ENCODE peak calls at places on chromosomes 5 and 9, in six cellular contexts. One of them, this sample, is unnamed.

GRCh38 chr5:138369249-138369648 is 16.8 kb downstream of the KDM3B start:
- DNase-seq in lung: no peak
- DNase-seq in adrenal gland: no peak
- DNase-seq in AG04450: no peak
- DNase-seq in BE2C: no peak
- DNase-seq in chondrocyte: no peak
- DNase-seq in this sample: no peak

GRCh38 chr5:164359931-164360290 is 854.5 kb downstream of the MAT2B start:
- DNase-seq in adrenal gland: no peak
- DNase-seq in lung: no peak
- DNase-seq in AG04450: no peak
- DNase-seq in BE2C: no peak
- DNase-seq in chondrocyte: no peak
- DNase-seq in this sample: no peak

GRCh38 chr9:115653231-115653630 is 500.4 kb upstream of the PAPPA start:
- DNase-seq in lung: no peak
- DNase-seq in adrenal gland: no peak
- DNase-seq in BE2C: no peak
- DNase-seq in AG04450: peak
- DNase-seq in chondrocyte: no peak
- DNase-seq in this sample: no peak

GRCh38 chr5:178304761-178305645 is 72.4 kb upstream of the PHYKPL start:
- DNase-seq in chondrocyte: peak
- DNase-seq in BE2C: no peak
- DNase-seq in AG04450: no peak
- DNase-seq in lung: no peak
- DNase-seq in adrenal gland: no peak
- DNase-seq in this sample: no peak

GRCh38 chr9:131738838-131739191 is 1.1 kb downstream of the RAPGEF1 start:
- DNase-seq in lung: no peak
- DNase-seq in adrenal gland: no peak
- DNase-seq in AG04450: no peak
- DNase-seq in chondrocyte: no peak
- DNase-seq in BE2C: no peak
- DNase-seq in this sample: no peak

GRCh38 chr5:115736690-115737005 is 79.8 kb downstream of the CDO1 start:
- DNase-seq in BE2C: no peak
- DNase-seq in lung: no peak
- DNase-seq in chondrocyte: no peak
- DNase-seq in AG04450: no peak
- DNase-seq in adrenal gland: no peak
- DNase-seq in this sample: no peak

GRCh38 chr9:110835859-110836271 is 167.3 kb downstream of the MUSK start:
- DNase-seq in BE2C: no peak
- DNase-seq in adrenal gland: no peak
- DNase-seq in AG04450: no peak
- DNase-seq in lung: no peak
- DNase-seq in chondrocyte: no peak
- DNase-seq in this sample: no peak

GRCh38 chr9:131727184-131727785 is 12.6 kb downstream of the RAPGEF1 start:
- DNase-seq in adrenal gland: peak
- DNase-seq in BE2C: no peak
- DNase-seq in lung: no peak
- DNase-seq in AG04450: no peak
- DNase-seq in chondrocyte: no peak
- DNase-seq in this sample: no peak

GRCh38 chr5:107948377-107948776 is 277.6 kb upstream of the EFNA5 start:
- DNase-seq in BE2C: peak
- DNase-seq in chondrocyte: no peak
- DNase-seq in AG04450: no peak
- DNase-seq in lung: no peak
- DNase-seq in adrenal gland: no peak
- DNase-seq in this sample: no peak

GRCh38 chr9:99783799-99784198 is 37.9 kb upstream of the NR4A3 start:
- DNase-seq in AG04450: no peak
- DNase-seq in adrenal gland: no peak
- DNase-seq in chondrocyte: no peak
- DNase-seq in lung: no peak
- DNase-seq in BE2C: no peak
- DNase-seq in this sample: no peak

GRCh38 chr9:1083325-1083913 is 33.3 kb downstream of the DMRT2 start:
- DNase-seq in BE2C: no peak
- DNase-seq in AG04450: no peak
- DNase-seq in lung: peak
- DNase-seq in chondrocyte: no peak
- DNase-seq in adrenal gland: peak
- DNase-seq in this sample: peak

GRCh38 chr5:87156631-87157030 is 111.1 kb upstream of the RASA1 start:
- DNase-seq in BE2C: no peak
- DNase-seq in adrenal gland: no peak
- DNase-seq in chondrocyte: no peak
- DNase-seq in lung: no peak
- DNase-seq in AG04450: no peak
- DNase-seq in this sample: no peak

GRCh38 chr9:26243722-26244121 is 565.5 kb upstream of the TUSC1 start:
- DNase-seq in chondrocyte: no peak
- DNase-seq in AG04450: peak
- DNase-seq in lung: no peak
- DNase-seq in BE2C: no peak
- DNase-seq in adrenal gland: no peak
- DNase-seq in this sample: no peak

GRCh38 chr9:93096131-93096802 is at the start of gene CARD19:
- DNase-seq in adrenal gland: peak
- DNase-seq in chondrocyte: peak
- DNase-seq in AG04450: no peak
- DNase-seq in BE2C: peak
- DNase-seq in lung: peak
- DNase-seq in this sample: peak

GRCh38 chr5:7329712-7330111 is 66.2 kb upstream of the ADCY2 start:
- DNase-seq in AG04450: no peak
- DNase-seq in lung: no peak
- DNase-seq in BE2C: no peak
- DNase-seq in chondrocyte: no peak
- DNase-seq in adrenal gland: no peak
- DNase-seq in this sample: no peak

GRCh38 chr9:33748633-33749304 is 46.6 kb upstream of the PRSS3 start:
- DNase-seq in AG04450: no peak
- DNase-seq in lung: no peak
- DNase-seq in BE2C: no peak
- DNase-seq in adrenal gland: no peak
- DNase-seq in chondrocyte: no peak
- DNase-seq in this sample: no peak

GRCh38 chr9:133990366-133991210 is 1.5 kb downstream of the VAV2 start:
- DNase-seq in lung: peak
- DNase-seq in adrenal gland: peak
- DNase-seq in BE2C: peak
- DNase-seq in chondrocyte: peak
- DNase-seq in AG04450: no peak
- DNase-seq in this sample: no peak

GRCh38 chr5:10958728-10959127 is 197.7 kb upstream of the DAP start:
- DNase-seq in adrenal gland: no peak
- DNase-seq in AG04450: no peak
- DNase-seq in BE2C: no peak
- DNase-seq in chondrocyte: no peak
- DNase-seq in lung: no peak
- DNase-seq in this sample: no peak

GRCh38 chr5:105593011-105593760 is 2030.6 kb upstream of the NUDT12 start:
- DNase-seq in chondrocyte: no peak
- DNase-seq in AG04450: no peak
- DNase-seq in adrenal gland: no peak
- DNase-seq in BE2C: peak
- DNase-seq in lung: no peak
- DNase-seq in this sample: no peak

GRCh38 chr5:96651047-96651446 is 11.1 kb upstream of the CAST start:
- DNase-seq in chondrocyte: no peak
- DNase-seq in adrenal gland: no peak
- DNase-seq in AG04450: no peak
- DNase-seq in lung: no peak
- DNase-seq in BE2C: no peak
- DNase-seq in this sample: no peak

GRCh38 chr5:96652769-96653455 is 9.3 kb upstream of the CAST start:
- DNase-seq in AG04450: no peak
- DNase-seq in lung: no peak
- DNase-seq in BE2C: peak
- DNase-seq in adrenal gland: no peak
- DNase-seq in chondrocyte: no peak
- DNase-seq in this sample: no peak

GRCh38 chr5:96649938-96650540 is 12.1 kb upstream of the CAST start:
- DNase-seq in chondrocyte: no peak
- DNase-seq in adrenal gland: no peak
- DNase-seq in AG04450: no peak
- DNase-seq in BE2C: no peak
- DNase-seq in lung: no peak
- DNase-seq in this sample: no peak

GRCh38 chr5:96654209-96654608 is 8.0 kb upstream of the CAST start:
- DNase-seq in adrenal gland: no peak
- DNase-seq in BE2C: no peak
- DNase-seq in AG04450: no peak
- DNase-seq in lung: no peak
- DNase-seq in chondrocyte: no peak
- DNase-seq in this sample: no peak

DNA sequence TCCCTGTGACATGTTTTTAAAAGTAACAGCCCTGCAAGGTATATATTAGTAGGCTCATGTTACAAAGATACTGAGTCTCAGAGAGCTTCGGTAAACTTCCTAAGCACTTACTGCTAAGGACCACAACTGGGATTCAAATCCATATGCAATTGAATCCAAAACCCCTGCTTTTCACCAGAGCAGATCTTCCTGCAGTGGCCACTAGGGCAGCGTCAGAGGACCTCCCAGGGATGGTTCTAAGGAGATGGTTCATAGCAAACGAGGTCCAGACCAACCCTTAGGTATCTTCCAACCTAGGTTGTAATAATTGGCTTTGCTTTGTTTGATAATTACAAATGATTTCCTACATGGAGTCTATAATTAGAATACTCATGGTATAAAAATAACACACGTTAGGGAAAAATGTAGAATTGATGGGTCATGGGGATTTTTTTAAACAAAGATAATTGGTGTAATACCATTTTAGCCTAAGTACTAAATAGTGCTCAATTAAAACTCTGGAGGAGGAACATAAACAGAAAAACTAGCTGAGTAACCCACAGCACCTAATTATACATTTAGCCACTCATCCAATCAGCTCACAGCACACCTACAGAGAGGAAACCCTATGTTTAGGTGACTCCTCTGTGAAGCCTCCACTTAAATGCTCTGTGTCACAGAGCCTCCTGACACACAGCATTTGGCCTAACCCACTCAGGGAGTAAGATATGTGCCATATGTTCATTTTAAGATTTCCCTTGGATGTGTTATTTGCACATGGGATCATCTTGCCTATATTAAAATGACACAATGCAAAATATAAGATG is 10.0 kb upstream of the CAST start:
- DNase-seq in BE2C: peak
- DNase-seq in adrenal gland: no peak
- DNase-seq in AG04450: no peak
- DNase-seq in lung: no peak
- DNase-seq in chondrocyte: no peak
- DNase-seq in this sample: peak
- TF ChIP-seq CTCF in BE2C: peak
- TF ChIP-seq CTCF in adrenal gland: peak
- TF ChIP-seq CTCF in AG04450: peak
- TF ChIP-seq CTCF in lung: no peak
- TF ChIP-seq CTCF in chondrocyte: peak
- TF ChIP-seq CTCF in this sample: peak

GRCh38 chr5:5704352-5704751 is 281.9 kb downstream of the ICE1 start:
- DNase-seq in adrenal gland: no peak
- DNase-seq in BE2C: no peak
- DNase-seq in lung: no peak
- DNase-seq in AG04450: no peak
- DNase-seq in chondrocyte: no peak
- DNase-seq in this sample: no peak

GRCh38 chr5:5700549-5700948 is 278.1 kb downstream of the ICE1 start:
- DNase-seq in BE2C: no peak
- DNase-seq in lung: no peak
- DNase-seq in adrenal gland: no peak
- DNase-seq in chondrocyte: no peak
- DNase-seq in AG04450: no peak
- DNase-seq in this sample: no peak

GRCh38 chr5:5695266-5695665 is 272.8 kb downstream of the ICE1 start:
- DNase-seq in adrenal gland: no peak
- DNase-seq in BE2C: no peak
- DNase-seq in lung: no peak
- DNase-seq in chondrocyte: no peak
- DNase-seq in AG04450: no peak
- DNase-seq in this sample: no peak

GRCh38 chr5:5702934-5703333 is 280.5 kb downstream of the ICE1 start:
- DNase-seq in BE2C: no peak
- DNase-seq in chondrocyte: no peak
- DNase-seq in lung: no peak
- DNase-seq in adrenal gland: no peak
- DNase-seq in AG04450: no peak
- DNase-seq in this sample: no peak

DNA sequence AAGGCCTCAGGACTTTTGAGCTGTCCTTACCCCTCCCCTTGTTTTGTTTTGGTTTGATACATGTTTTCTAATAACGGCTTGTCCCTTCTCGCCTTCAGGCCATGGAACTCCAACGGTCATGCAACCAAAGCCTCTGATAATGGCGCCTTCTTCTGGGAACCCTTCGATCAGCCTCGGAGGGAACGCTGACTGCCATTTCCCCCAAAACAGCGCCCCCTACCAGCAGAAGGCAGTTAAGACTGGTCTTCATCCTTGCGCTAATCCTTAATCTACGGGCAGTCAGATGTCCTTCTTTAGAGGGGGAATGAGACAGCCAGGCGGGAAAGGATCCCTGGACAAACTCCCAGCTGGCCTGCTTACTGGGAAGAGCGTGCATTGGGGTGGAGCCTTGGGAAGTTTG is 276.6 kb downstream of the ICE1 start:
- DNase-seq in chondrocyte: no peak
- DNase-seq in BE2C: no peak
- DNase-seq in lung: no peak
- DNase-seq in adrenal gland: no peak
- DNase-seq in AG04450: no peak
- DNase-seq in this sample: no peak
- TF ChIP-seq CTCF in chondrocyte: no peak
- TF ChIP-seq CTCF in BE2C: peak
- TF ChIP-seq CTCF in lung: no peak
- TF ChIP-seq CTCF in adrenal gland: peak
- TF ChIP-seq CTCF in AG04450: no peak
- TF ChIP-seq CTCF in this sample: peak

GRCh38 chr9:136925414-136926153 is 19.0 kb downstream of the FBXW5 start:
- DNase-seq in AG04450: no peak
- DNase-seq in adrenal gland: no peak
- DNase-seq in BE2C: no peak
- DNase-seq in lung: no peak
- DNase-seq in chondrocyte: no peak
- DNase-seq in this sample: no peak
- TF ChIP-seq CTCF in AG04450: no peak
- TF ChIP-seq CTCF in adrenal gland: no peak
- TF ChIP-seq CTCF in BE2C: peak
- TF ChIP-seq CTCF in lung: no peak
- TF ChIP-seq CTCF in chondrocyte: no peak
- TF ChIP-seq CTCF in this sample: no peak

DNA sequence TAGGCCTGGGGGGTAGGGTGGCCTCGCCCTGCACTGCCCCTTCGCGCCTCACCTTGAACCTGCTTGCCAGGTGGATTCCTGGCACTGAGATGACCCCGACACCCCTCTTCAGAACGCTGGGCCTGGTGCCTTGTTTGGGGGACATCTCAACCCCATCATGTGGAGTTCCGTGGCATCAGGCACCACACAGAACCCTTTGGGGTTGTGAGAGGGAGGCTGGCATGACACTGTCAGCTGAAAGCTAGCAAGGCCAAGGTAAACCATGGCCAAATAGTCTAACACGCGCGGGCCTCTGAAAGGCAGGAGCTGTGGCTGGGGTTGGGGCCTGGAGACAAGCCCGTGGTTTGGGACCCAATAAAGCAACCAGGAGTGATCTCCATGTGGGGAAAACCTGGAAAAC is 163.2 kb downstream of the FSTL4 start:
- DNase-seq in lung: no peak
- DNase-seq in BE2C: no peak
- DNase-seq in adrenal gland: no peak
- DNase-seq in chondrocyte: no peak
- DNase-seq in AG04450: no peak
- DNase-seq in this sample: no peak
- TF ChIP-seq CTCF in lung: no peak
- TF ChIP-seq CTCF in BE2C: no peak
- TF ChIP-seq CTCF in adrenal gland: no peak
- TF ChIP-seq CTCF in chondrocyte: no peak
- TF ChIP-seq CTCF in AG04450: no peak
- TF ChIP-seq CTCF in this sample: no peak